ENCODE peak calls at places on chromosomes 4 and X, in five cellular contexts. One of them, this sample, is unnamed.
A peak's percentile ranks its signal among the peaks of the same experiment; 100 is the strongest.

GRCh38 chr4:21815651-21816050 is 132.9 kb downstream of the KCNIP4 start:
- DNase-seq in activated CD8-positive, alpha-beta memory T cell treated with anti-CD3 and anti-CD28 coated beads, Interleukin-2, amount 50 U/mL, for 48 hours: no peak
- DNase-seq in glutamatergic neuron: no peak
- DNase-seq in glomerular endothelial cell: no peak
- DNase-seq in activated CD4-positive, alpha-beta T cell treated with anti-CD3 and anti-CD28 coated beads, Interleukin-2, amount 50 U/mL, for 4 hours: no peak
- DNase-seq in this sample: no peak

GRCh38 chrX:65528705-65529340 is 5.8 kb downstream of the LAS1L start:
- DNase-seq in activated CD4-positive, alpha-beta T cell treated with anti-CD3 and anti-CD28 coated beads, Interleukin-2, amount 50 U/mL, for 4 hours: peak; percentile 47
- DNase-seq in glomerular endothelial cell: no peak
- DNase-seq in glutamatergic neuron: peak; percentile 67
- DNase-seq in activated CD8-positive, alpha-beta memory T cell treated with anti-CD3 and anti-CD28 coated beads, Interleukin-2, amount 50 U/mL, for 48 hours: peak; percentile 80
- DNase-seq in this sample: peak; percentile 56

GRCh38 chr4:3305610-3306371 is 13.0 kb downstream of the RGS12 start:
- DNase-seq in activated CD8-positive, alpha-beta memory T cell treated with anti-CD3 and anti-CD28 coated beads, Interleukin-2, amount 50 U/mL, for 48 hours: peak; percentile 45
- DNase-seq in activated CD4-positive, alpha-beta T cell treated with anti-CD3 and anti-CD28 coated beads, Interleukin-2, amount 50 U/mL, for 4 hours: no peak
- DNase-seq in glomerular endothelial cell: no peak
- DNase-seq in glutamatergic neuron: no peak
- DNase-seq in this sample: no peak

GRCh38 chrX:108494416-108495095 is 54.9 kb downstream of the COL4A5 start:
- DNase-seq in activated CD4-positive, alpha-beta T cell treated with anti-CD3 and anti-CD28 coated beads, Interleukin-2, amount 50 U/mL, for 4 hours: no peak
- DNase-seq in activated CD8-positive, alpha-beta memory T cell treated with anti-CD3 and anti-CD28 coated beads, Interleukin-2, amount 50 U/mL, for 48 hours: no peak
- DNase-seq in glomerular endothelial cell: no peak
- DNase-seq in glutamatergic neuron: no peak
- DNase-seq in this sample: no peak

GRCh38 chrX:134679226-134679625 is 21.0 kb upstream of the PLAC1 start:
- DNase-seq in activated CD4-positive, alpha-beta T cell treated with anti-CD3 and anti-CD28 coated beads, Interleukin-2, amount 50 U/mL, for 4 hours: no peak
- DNase-seq in glutamatergic neuron: no peak
- DNase-seq in activated CD8-positive, alpha-beta memory T cell treated with anti-CD3 and anti-CD28 coated beads, Interleukin-2, amount 50 U/mL, for 48 hours: no peak
- DNase-seq in glomerular endothelial cell: no peak
- DNase-seq in this sample: no peak

GRCh38 chr4:28117067-28117756 is 1256.6 kb downstream of the STIM2 start:
- DNase-seq in activated CD4-positive, alpha-beta T cell treated with anti-CD3 and anti-CD28 coated beads, Interleukin-2, amount 50 U/mL, for 4 hours: no peak
- DNase-seq in glomerular endothelial cell: no peak
- DNase-seq in activated CD8-positive, alpha-beta memory T cell treated with anti-CD3 and anti-CD28 coated beads, Interleukin-2, amount 50 U/mL, for 48 hours: no peak
- DNase-seq in glutamatergic neuron: no peak
- DNase-seq in this sample: no peak

GRCh38 chr4:123488916-123489315 is 92.3 kb downstream of the SPRY1 start:
- DNase-seq in glomerular endothelial cell: no peak
- DNase-seq in activated CD4-positive, alpha-beta T cell treated with anti-CD3 and anti-CD28 coated beads, Interleukin-2, amount 50 U/mL, for 4 hours: no peak
- DNase-seq in glutamatergic neuron: no peak
- DNase-seq in activated CD8-positive, alpha-beta memory T cell treated with anti-CD3 and anti-CD28 coated beads, Interleukin-2, amount 50 U/mL, for 48 hours: no peak
- DNase-seq in this sample: no peak

GRCh38 chr4:100340534-100341364 is 150.5 kb upstream of the DDIT4L start:
- DNase-seq in glutamatergic neuron: no peak
- DNase-seq in glomerular endothelial cell: no peak
- DNase-seq in activated CD8-positive, alpha-beta memory T cell treated with anti-CD3 and anti-CD28 coated beads, Interleukin-2, amount 50 U/mL, for 48 hours: no peak
- DNase-seq in activated CD4-positive, alpha-beta T cell treated with anti-CD3 and anti-CD28 coated beads, Interleukin-2, amount 50 U/mL, for 4 hours: no peak
- DNase-seq in this sample: no peak

GRCh38 chr4:68249434-68249833 is 3.9 kb upstream of the TMPRSS11B start:
- DNase-seq in glomerular endothelial cell: no peak
- DNase-seq in activated CD4-positive, alpha-beta T cell treated with anti-CD3 and anti-CD28 coated beads, Interleukin-2, amount 50 U/mL, for 4 hours: no peak
- DNase-seq in activated CD8-positive, alpha-beta memory T cell treated with anti-CD3 and anti-CD28 coated beads, Interleukin-2, amount 50 U/mL, for 48 hours: no peak
- DNase-seq in glutamatergic neuron: no peak
- DNase-seq in this sample: no peak

GRCh38 chr4:23455482-23455881 is 434.4 kb downstream of the PPARGC1A start:
- DNase-seq in activated CD4-positive, alpha-beta T cell treated with anti-CD3 and anti-CD28 coated beads, Interleukin-2, amount 50 U/mL, for 4 hours: no peak
- DNase-seq in glutamatergic neuron: no peak
- DNase-seq in glomerular endothelial cell: no peak
- DNase-seq in activated CD8-positive, alpha-beta memory T cell treated with anti-CD3 and anti-CD28 coated beads, Interleukin-2, amount 50 U/mL, for 48 hours: no peak
- DNase-seq in this sample: no peak

GRCh38 chr4:4843651-4844291 is 15.7 kb upstream of the MSX1 start:
- DNase-seq in glomerular endothelial cell: no peak
- DNase-seq in glutamatergic neuron: no peak
- DNase-seq in activated CD8-positive, alpha-beta memory T cell treated with anti-CD3 and anti-CD28 coated beads, Interleukin-2, amount 50 U/mL, for 48 hours: no peak
- DNase-seq in activated CD4-positive, alpha-beta T cell treated with anti-CD3 and anti-CD28 coated beads, Interleukin-2, amount 50 U/mL, for 4 hours: no peak
- DNase-seq in this sample: no peak

GRCh38 chrX:101265869-101266428 is 25.2 kb downstream of the TAF7L start:
- DNase-seq in glutamatergic neuron: no peak
- DNase-seq in activated CD8-positive, alpha-beta memory T cell treated with anti-CD3 and anti-CD28 coated beads, Interleukin-2, amount 50 U/mL, for 48 hours: no peak
- DNase-seq in glomerular endothelial cell: peak; percentile 47
- DNase-seq in activated CD4-positive, alpha-beta T cell treated with anti-CD3 and anti-CD28 coated beads, Interleukin-2, amount 50 U/mL, for 4 hours: no peak
- DNase-seq in this sample: no peak

GRCh38 chr4:3204021-3204431 is 44.9 kb upstream of the MSANTD1 start:
- DNase-seq in glutamatergic neuron: no peak
- DNase-seq in activated CD4-positive, alpha-beta T cell treated with anti-CD3 and anti-CD28 coated beads, Interleukin-2, amount 50 U/mL, for 4 hours: no peak
- DNase-seq in activated CD8-positive, alpha-beta memory T cell treated with anti-CD3 and anti-CD28 coated beads, Interleukin-2, amount 50 U/mL, for 48 hours: no peak
- DNase-seq in glomerular endothelial cell: no peak
- DNase-seq in this sample: no peak

GRCh38 chr4:102862747-102863146 is 6.0 kb upstream of the CISD2 start:
- DNase-seq in activated CD4-positive, alpha-beta T cell treated with anti-CD3 and anti-CD28 coated beads, Interleukin-2, amount 50 U/mL, for 4 hours: no peak
- DNase-seq in glomerular endothelial cell: no peak
- DNase-seq in activated CD8-positive, alpha-beta memory T cell treated with anti-CD3 and anti-CD28 coated beads, Interleukin-2, amount 50 U/mL, for 48 hours: no peak
- DNase-seq in glutamatergic neuron: no peak
- DNase-seq in this sample: no peak

GRCh38 chr4:7124643-7125442 is 57.0 kb upstream of the GRPEL1 start:
- DNase-seq in glutamatergic neuron: no peak
- DNase-seq in activated CD8-positive, alpha-beta memory T cell treated with anti-CD3 and anti-CD28 coated beads, Interleukin-2, amount 50 U/mL, for 48 hours: no peak
- DNase-seq in activated CD4-positive, alpha-beta T cell treated with anti-CD3 and anti-CD28 coated beads, Interleukin-2, amount 50 U/mL, for 4 hours: no peak
- DNase-seq in glomerular endothelial cell: no peak
- DNase-seq in this sample: no peak

GRCh38 chr4:154807042-154807630 is 26.1 kb downstream of the RBM46 start:
- DNase-seq in activated CD4-positive, alpha-beta T cell treated with anti-CD3 and anti-CD28 coated beads, Interleukin-2, amount 50 U/mL, for 4 hours: no peak
- DNase-seq in glutamatergic neuron: no peak
- DNase-seq in activated CD8-positive, alpha-beta memory T cell treated with anti-CD3 and anti-CD28 coated beads, Interleukin-2, amount 50 U/mL, for 48 hours: no peak
- DNase-seq in glomerular endothelial cell: peak; percentile 27
- DNase-seq in this sample: peak; percentile 13

GRCh38 chr4:54439831-54440243 is 210.7 kb downstream of the PDGFRA start:
- DNase-seq in activated CD8-positive, alpha-beta memory T cell treated with anti-CD3 and anti-CD28 coated beads, Interleukin-2, amount 50 U/mL, for 48 hours: no peak
- DNase-seq in glomerular endothelial cell: peak; percentile 42
- DNase-seq in activated CD4-positive, alpha-beta T cell treated with anti-CD3 and anti-CD28 coated beads, Interleukin-2, amount 50 U/mL, for 4 hours: no peak
- DNase-seq in glutamatergic neuron: no peak
- DNase-seq in this sample: no peak

GRCh38 chr4:151641167-151641566 is 119.6 kb downstream of the GATB start:
- DNase-seq in glomerular endothelial cell: no peak
- DNase-seq in activated CD8-positive, alpha-beta memory T cell treated with anti-CD3 and anti-CD28 coated beads, Interleukin-2, amount 50 U/mL, for 48 hours: no peak
- DNase-seq in glutamatergic neuron: no peak
- DNase-seq in activated CD4-positive, alpha-beta T cell treated with anti-CD3 and anti-CD28 coated beads, Interleukin-2, amount 50 U/mL, for 4 hours: no peak
- DNase-seq in this sample: no peak

GRCh38 chr4:76197971-76198410 is 15.6 kb downstream of the SCARB2 start:
- DNase-seq in activated CD8-positive, alpha-beta memory T cell treated with anti-CD3 and anti-CD28 coated beads, Interleukin-2, amount 50 U/mL, for 48 hours: peak; percentile 62
- DNase-seq in activated CD4-positive, alpha-beta T cell treated with anti-CD3 and anti-CD28 coated beads, Interleukin-2, amount 50 U/mL, for 4 hours: no peak
- DNase-seq in glomerular endothelial cell: no peak
- DNase-seq in glutamatergic neuron: peak; percentile 69
- DNase-seq in this sample: no peak

GRCh38 chr4:181261279-181261678 is 981.9 kb upstream of the TENM3 start:
- DNase-seq in glutamatergic neuron: no peak
- DNase-seq in activated CD8-positive, alpha-beta memory T cell treated with anti-CD3 and anti-CD28 coated beads, Interleukin-2, amount 50 U/mL, for 48 hours: no peak
- DNase-seq in activated CD4-positive, alpha-beta T cell treated with anti-CD3 and anti-CD28 coated beads, Interleukin-2, amount 50 U/mL, for 4 hours: no peak
- DNase-seq in glomerular endothelial cell: no peak
- DNase-seq in this sample: no peak

GRCh38 chrX:16712116-16712824 is at the start of gene CTPS2:
- DNase-seq in glomerular endothelial cell: no peak
- DNase-seq in activated CD4-positive, alpha-beta T cell treated with anti-CD3 and anti-CD28 coated beads, Interleukin-2, amount 50 U/mL, for 4 hours: peak; percentile 12
- DNase-seq in glutamatergic neuron: peak; percentile 58
- DNase-seq in activated CD8-positive, alpha-beta memory T cell treated with anti-CD3 and anti-CD28 coated beads, Interleukin-2, amount 50 U/mL, for 48 hours: peak; percentile 68
- DNase-seq in this sample: no peak

GRCh38 chr4:176036585-176037205 is 28.9 kb upstream of the WDR17 start:
- DNase-seq in activated CD4-positive, alpha-beta T cell treated with anti-CD3 and anti-CD28 coated beads, Interleukin-2, amount 50 U/mL, for 4 hours: no peak
- DNase-seq in glomerular endothelial cell: no peak
- DNase-seq in glutamatergic neuron: no peak
- DNase-seq in activated CD8-positive, alpha-beta memory T cell treated with anti-CD3 and anti-CD28 coated beads, Interleukin-2, amount 50 U/mL, for 48 hours: no peak
- DNase-seq in this sample: no peak

GRCh38 chr4:170007113-170007512 is 19.1 kb downstream of the MFAP3L start:
- DNase-seq in activated CD8-positive, alpha-beta memory T cell treated with anti-CD3 and anti-CD28 coated beads, Interleukin-2, amount 50 U/mL, for 48 hours: no peak
- DNase-seq in activated CD4-positive, alpha-beta T cell treated with anti-CD3 and anti-CD28 coated beads, Interleukin-2, amount 50 U/mL, for 4 hours: no peak
- DNase-seq in glutamatergic neuron: no peak
- DNase-seq in glomerular endothelial cell: no peak
- DNase-seq in this sample: no peak

GRCh38 chr4:63036159-63036866 is 1372.9 kb downstream of the TECRL start:
- DNase-seq in glutamatergic neuron: peak; percentile 16
- DNase-seq in activated CD8-positive, alpha-beta memory T cell treated with anti-CD3 and anti-CD28 coated beads, Interleukin-2, amount 50 U/mL, for 48 hours: no peak
- DNase-seq in activated CD4-positive, alpha-beta T cell treated with anti-CD3 and anti-CD28 coated beads, Interleukin-2, amount 50 U/mL, for 4 hours: no peak
- DNase-seq in glomerular endothelial cell: no peak
- DNase-seq in this sample: no peak

GRCh38 chr4:188029114-188029513 is 33.5 kb downstream of the ZFP42 start:
- DNase-seq in activated CD4-positive, alpha-beta T cell treated with anti-CD3 and anti-CD28 coated beads, Interleukin-2, amount 50 U/mL, for 4 hours: no peak
- DNase-seq in glomerular endothelial cell: no peak
- DNase-seq in activated CD8-positive, alpha-beta memory T cell treated with anti-CD3 and anti-CD28 coated beads, Interleukin-2, amount 50 U/mL, for 48 hours: no peak
- DNase-seq in glutamatergic neuron: no peak
- DNase-seq in this sample: no peak

GRCh38 chrX:149830192-149830873 is 48.6 kb downstream of the MAGEA9 start:
- DNase-seq in glomerular endothelial cell: no peak
- DNase-seq in activated CD8-positive, alpha-beta memory T cell treated with anti-CD3 and anti-CD28 coated beads, Interleukin-2, amount 50 U/mL, for 48 hours: no peak
- DNase-seq in activated CD4-positive, alpha-beta T cell treated with anti-CD3 and anti-CD28 coated beads, Interleukin-2, amount 50 U/mL, for 4 hours: no peak
- DNase-seq in glutamatergic neuron: peak; percentile 32
- DNase-seq in this sample: no peak

GRCh38 chr4:164596927-164597326 is 157.0 kb upstream of the SMIM31 start:
- DNase-seq in glomerular endothelial cell: no peak
- DNase-seq in activated CD8-positive, alpha-beta memory T cell treated with anti-CD3 and anti-CD28 coated beads, Interleukin-2, amount 50 U/mL, for 48 hours: no peak
- DNase-seq in activated CD4-positive, alpha-beta T cell treated with anti-CD3 and anti-CD28 coated beads, Interleukin-2, amount 50 U/mL, for 4 hours: no peak
- DNase-seq in glutamatergic neuron: no peak
- DNase-seq in this sample: no peak

This sample was measured in Panc1.